ENCODE peak calls at places on chromosome 22, in five cellular contexts. J, K, V, Z and R are unnamed samples.

GRCh38 chr22:34850010-34850409 is 215.9 kb upstream of the ISX start:
- DNase-seq in J (no peak), K (no peak), V (no peak), Z (no peak), R (no peak)

GRCh38 chr22:42680648-42681047 is 31.5 kb upstream of the CYB5R3 start:
- DNase-seq in J (no peak), K (no peak), V (peak), Z (peak), R (no peak)

GRCh38 chr22:29587938-29588699 is 7.2 kb upstream of the NIPSNAP1 start:
- DNase-seq in J (no peak), K (no peak), V (peak), Z (peak), R (no peak)

GRCh38 chr22:23305922-23306374 is 125.6 kb downstream of the BCR start:
- DNase-seq in J (no peak), K (no peak), V (no peak), Z (peak), R (peak)

GRCh38 chr22:19799322-19800190 is 39.0 kb downstream of the TBX1 start:
- DNase-seq in J (no peak), K (no peak), V (peak), Z (peak), R (no peak)

GRCh38 chr22:50274311-50274710 is 4.1 kb upstream of the MAPK11 start:
- DNase-seq in J (no peak), K (peak), V (no peak), Z (peak), R (no peak)

GRCh38 chr22:49948116-49948515 is 12.5 kb upstream of the PIM3 start:
- DNase-seq in J (no peak), K (no peak), V (no peak), Z (no peak), R (no peak)

GRCh38 chr22:22087854-22088657 is 105.5 kb upstream of the TOP3B start:
- DNase-seq in J (no peak), K (no peak), V (no peak), Z (no peak), R (no peak)

GRCh38 chr22:25447067-25447688 is 117.3 kb upstream of the GRK3 start:
- DNase-seq in J (no peak), K (no peak), V (no peak), Z (no peak), R (no peak)

GRCh38 chr22:32538516-32538915 is 63.9 kb downstream of the FBXO7 start:
- DNase-seq in J (no peak), K (no peak), V (no peak), Z (no peak), R (no peak)

GRCh38 chr22:41288245-41288946 is 2.4 kb upstream of the RANGAP1 start:
- DNase-seq in J (peak), K (peak), V (peak), Z (peak), R (no peak)

GRCh38 chr22:22893891-22894739 is 6.5 kb downstream of the IGLL5 start:
- DNase-seq in J (no peak), K (no peak), V (no peak), Z (no peak), R (no peak)

GRCh38 chr22:31046591-31047226 is 34.4 kb upstream of the SMTN start:
- DNase-seq in J (no peak), K (peak), V (no peak), Z (no peak), R (no peak)

GRCh38 chr22:23970816-23971482 is 3.3 kb downstream of the DDT start:
- DNase-seq in J (no peak), K (no peak), V (no peak), Z (no peak), R (no peak)

GRCh38 chr22:44561139-44561840 is 63.3 kb upstream of the RTL6 start:
- DNase-seq in J (no peak), K (no peak), V (no peak), Z (no peak), R (no peak)

GRCh38 chr22:48178536-48178935 is 1416.1 kb downstream of the TBC1D22A start:
- DNase-seq in J (no peak), K (no peak), V (no peak), Z (no peak), R (peak)

GRCh38 chr22:48721394-48721666 is 1106.3 kb downstream of the BRD1 start:
- DNase-seq in J (no peak), K (no peak), V (no peak), Z (no peak), R (no peak)

GRCh38 chr22:17781319-17782031 is 7.2 kb upstream of the BID start:
- DNase-seq in J (no peak), K (no peak), V (peak), Z (peak), R (no peak)

GRCh38 chr22:41963453-41964105 is 5.7 kb upstream of the SEPTIN3 start:
- DNase-seq in J (no peak), K (no peak), V (no peak), Z (no peak), R (no peak)

GRCh38 chr22:19876941-19877625 is 22.4 kb upstream of the GNB1L start:
- DNase-seq in J (no peak), K (no peak), V (no peak), Z (no peak), R (peak)

GRCh38 chr22:45832180-45832579 is 144.8 kb downstream of the WNT7B start:
- DNase-seq in J (no peak), K (no peak), V (no peak), Z (no peak), R (no peak)

GRCh38 chr22:17131686-17132085 is 10.5 kb upstream of the TMEM121B start:
- DNase-seq in J (no peak), K (peak), V (no peak), Z (no peak), R (no peak)

GRCh38 chr22:48699531-48699930 is 1128.1 kb downstream of the BRD1 start:
- DNase-seq in J (no peak), K (no peak), V (no peak), Z (no peak), R (no peak)

GRCh38 chr22:43894122-43894521 is 2.3 kb upstream of the PNPLA5 start:
- DNase-seq in J (no peak), K (no peak), V (no peak), Z (no peak), R (no peak)

GRCh38 chr22:48709453-48709852 is 1118.2 kb downstream of the BRD1 start:
- DNase-seq in J (no peak), K (no peak), V (no peak), Z (no peak), R (no peak)

GRCh38 chr22:20905415-20906386 is 11.5 kb upstream of the CRKL start:
- DNase-seq in J (no peak), K (no peak), V (no peak), Z (no peak), R (no peak)

GRCh38 chr22:31223786-31224191 is 11.7 kb downstream of the LIMK2 start:
- DNase-seq in J (no peak), K (no peak), V (no peak), Z (no peak), R (no peak)

GRCh38 chr22:27843441-27843840 is 41.9 kb upstream of the MN1 start:
- DNase-seq in J (no peak), K (no peak), V (no peak), Z (no peak), R (peak)

GRCh38 chr22:22156716-22157499 is 87.7 kb upstream of the VPREB1 start:
- DNase-seq in J (no peak), K (peak), V (peak), Z (peak), R (no peak)

GRCh38 chr22:36998620-36999351 is 20.5 kb downstream of the TST start:
- DNase-seq in J (no peak), K (no peak), V (no peak), Z (no peak), R (no peak)

DNA sequence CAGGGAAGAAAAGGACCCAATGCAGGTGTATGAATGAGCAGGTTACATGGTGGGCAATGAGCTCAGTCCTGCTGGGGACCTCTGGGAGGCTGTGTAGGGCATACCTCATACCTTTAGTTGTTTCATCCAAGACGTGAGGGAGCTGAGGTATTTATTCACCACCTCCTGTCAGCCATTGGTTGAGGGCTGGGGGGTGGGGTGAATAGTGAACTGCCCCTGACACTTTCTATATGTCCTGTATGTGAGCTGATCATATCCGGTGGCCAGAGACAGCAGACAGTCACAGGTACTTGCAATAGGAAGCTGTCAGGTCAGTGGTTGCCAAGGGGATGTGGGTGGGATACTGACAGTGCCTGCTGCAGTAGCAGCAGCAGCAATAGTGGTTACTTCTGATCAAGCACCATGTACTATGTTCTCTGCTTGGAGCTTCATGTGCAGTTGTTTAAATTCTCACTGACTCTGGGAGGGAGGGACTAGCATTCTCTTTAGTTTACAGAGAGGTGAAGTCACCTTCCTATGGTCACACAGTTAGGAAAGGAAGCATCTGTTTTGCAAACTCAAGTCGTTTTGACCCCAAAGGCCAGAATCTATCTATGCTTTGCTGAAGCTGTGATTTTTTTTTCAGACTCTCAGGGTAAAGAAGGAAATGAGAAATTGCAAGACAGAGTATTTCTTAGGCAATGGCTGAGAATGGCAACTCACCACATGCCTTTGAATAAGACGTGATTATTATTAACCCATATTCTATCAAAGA is 54.0 kb downstream of the MIAT start:
- DNase-seq in J (no peak), K (no peak), V (peak), Z (no peak), R (no peak)
- H3K27ac ChIP-seq in J (no peak), K (no peak), V (peak), Z (no peak), R (no peak)

DNA sequence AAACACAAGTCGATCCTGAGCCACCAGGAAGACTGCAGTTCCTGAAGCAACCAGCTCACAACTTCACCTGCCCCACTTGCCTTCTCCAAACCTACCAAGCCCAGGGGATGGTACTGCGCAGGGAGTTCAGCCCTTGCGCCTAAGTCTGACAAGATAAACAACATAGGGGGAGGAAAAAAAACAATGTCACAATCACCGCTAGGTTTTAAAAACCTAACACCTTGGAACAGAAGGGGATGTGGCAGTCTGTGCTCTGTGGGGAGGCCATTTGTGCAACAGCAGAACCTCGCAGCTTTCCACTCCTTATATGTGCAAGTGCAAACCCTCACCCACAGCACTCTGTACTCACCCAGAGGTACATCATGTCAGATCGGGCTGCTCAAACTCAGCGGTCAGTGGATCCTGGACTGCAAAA is 134.2 kb downstream of the RBFOX2 start:
- DNase-seq in J (no peak), K (peak), V (no peak), Z (no peak), R (peak)
- H3K4me3 ChIP-seq in J (no peak), K (peak), V (no peak), Z (no peak), R (peak)

GRCh38 chr22:38732251-38732815 is 23.5 kb downstream of the SUN2 start:
- DNase-seq in J (no peak), K (no peak), V (no peak), Z (no peak), R (no peak)
- H3K27ac ChIP-seq in J (no peak), K (no peak), V (peak), Z (no peak), R (peak)

DNA sequence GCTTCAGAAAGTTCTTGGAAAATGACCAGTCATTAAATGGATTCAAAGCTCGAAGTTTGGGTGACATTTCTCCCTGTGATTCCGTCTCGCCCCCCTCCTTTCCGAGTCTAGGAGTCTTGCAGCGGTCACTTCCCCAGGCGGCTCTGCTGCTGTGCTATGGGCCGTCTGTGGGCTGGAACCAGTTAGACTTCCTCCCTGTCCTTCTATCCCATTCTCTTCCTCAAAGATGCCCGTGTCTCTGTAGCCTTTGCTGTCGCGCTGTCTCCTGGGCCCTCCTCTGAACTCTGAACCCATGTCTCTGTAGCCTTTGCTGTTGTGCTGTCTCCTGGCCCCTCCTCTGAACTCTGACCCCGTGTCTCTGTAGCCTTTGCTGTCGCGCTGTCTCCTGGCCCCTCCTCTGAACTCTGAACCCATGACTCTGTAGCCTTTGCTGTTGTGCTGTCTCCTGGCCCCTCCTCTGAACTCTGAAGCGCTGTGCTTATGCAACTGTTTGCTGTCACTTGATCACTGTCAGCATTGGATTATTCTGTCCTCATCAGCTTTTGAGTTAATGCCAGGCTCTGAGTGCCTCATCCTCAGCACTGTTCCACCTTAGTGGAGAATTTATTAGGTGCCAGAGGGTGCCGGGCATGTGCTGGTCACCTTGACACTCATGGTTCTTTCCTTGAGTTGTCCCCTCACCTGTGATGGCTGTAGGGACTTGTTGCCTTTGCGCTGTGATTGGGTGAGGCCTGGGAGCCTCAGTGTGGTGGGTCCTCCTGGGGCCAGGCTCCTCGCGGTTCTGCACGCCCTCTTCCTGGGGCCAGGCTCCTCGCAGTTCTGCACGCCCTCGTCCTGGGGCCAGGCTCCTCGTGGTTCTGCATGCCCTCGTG is 173.3 kb downstream of the TBC1D22A start:
- DNase-seq in J (no peak), K (no peak), V (no peak), Z (no peak), R (no peak)
- H3K4me3 ChIP-seq in J (no peak), K (no peak), V (no peak), Z (no peak), R (no peak)